ENCODE peak calls at places on chromosomes 1 and 21, in five cellular contexts. M is IMR-90, Q is H9, G is mesenchymal stem cell, Y is trophoblast cell. U is an unnamed sample.

GRCh38 chr1:17222557-17222956 is 17.6 kb downstream of the PADI1 start:
- DNase-seq in Q (no peak), M (no peak), Y (no peak), G (no peak), U (no peak)

GRCh38 chr1:189708674-189709073 is 769.0 kb downstream of the BRINP3 start:
- DNase-seq in G (no peak), M (peak; percentile 25), Q (peak; percentile 57), Y (no peak), U (no peak)

GRCh38 chr1:206587904-206588303 is 24.4 kb downstream of the EIF2D start:
- DNase-seq in Y (no peak), M (no peak), G (no peak), Q (no peak), U (no peak)

GRCh38 chr1:91548382-91549040 is 47.9 kb downstream of the CDC7 start:
- DNase-seq in G (no peak), Q (no peak), M (no peak), Y (no peak), U (no peak)

GRCh38 chr1:227891955-227892871 is 55.5 kb downstream of the WNT9A start:
- DNase-seq in Y (peak; percentile 29), M (no peak), G (no peak), Q (peak; percentile 53), U (no peak)

GRCh38 chr1:197773856-197774255 is 1.4 kb downstream of the DENND1B start:
- DNase-seq in G (peak; percentile 2), Q (no peak), Y (no peak), M (no peak), U (no peak)

GRCh38 chr21:26210614-26211013 is 40.0 kb upstream of the APP start:
- DNase-seq in Q (no peak), Y (no peak), G (no peak), M (no peak), U (no peak)

GRCh38 chr1:235601087-235601486 is 48.5 kb downstream of the GNG4 start:
- DNase-seq in Y (no peak), G (no peak), Q (peak; percentile 57), M (no peak), U (no peak)

GRCh38 chr1:173628888-173629287 is 6.2 kb upstream of the TEX50 start:
- DNase-seq in Q (no peak), Y (no peak), G (no peak), M (no peak), U (no peak)

DNA sequence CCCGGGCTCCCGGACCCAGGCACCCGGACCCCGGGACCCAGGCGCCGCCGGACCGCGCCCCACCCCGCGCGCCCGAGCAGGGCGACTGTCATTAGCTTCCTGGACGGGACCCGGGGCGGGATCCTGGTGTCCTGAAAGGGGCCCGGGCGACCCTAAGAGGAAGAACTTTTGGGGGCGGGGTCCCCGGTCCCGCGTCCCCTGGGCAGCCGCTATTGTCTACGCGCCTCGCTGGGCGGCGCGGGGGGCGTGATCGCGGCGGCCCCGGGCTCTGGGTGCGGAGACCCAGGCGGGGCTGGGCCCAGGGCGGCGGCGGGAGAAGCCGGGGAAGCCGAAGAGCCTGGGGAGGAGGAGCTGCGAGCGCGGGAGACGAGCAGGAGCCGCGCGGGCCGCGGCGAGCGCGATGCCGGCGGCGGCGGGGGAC is 465 bp downstream of the HUNK start:
- DNase-seq in Y (no peak), Q (peak; percentile 39), M (no peak), G (no peak), U (peak; percentile 56)
- H2BK120ac ChIP-seq in Y (peak overlapping the region; percentile 40), Q (no peak overlapping the region), M (no peak overlapping the region), G (no peak overlapping the region), U (peak overlapping the region; percentile 74)

DNA sequence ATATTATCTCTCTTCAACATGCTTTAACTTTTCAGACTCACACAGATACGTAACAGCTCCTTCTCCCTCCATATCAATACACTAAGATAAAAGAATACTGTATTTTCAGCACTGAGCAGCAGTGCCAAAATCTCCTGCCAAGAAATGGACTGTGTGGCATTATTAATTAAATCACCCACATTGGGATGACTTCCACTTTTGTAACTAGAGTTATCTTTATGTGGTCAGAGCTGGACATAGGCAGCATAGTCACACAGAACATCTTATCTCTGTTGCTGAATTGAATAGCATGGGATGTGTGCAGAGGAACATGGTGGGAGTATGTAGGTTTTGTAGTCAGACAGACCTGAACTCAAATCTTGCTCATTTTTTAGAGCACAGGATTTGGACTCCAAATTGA is 41.4 kb upstream of the CACYBP start:
- DNase-seq in G (no peak), Y (no peak), M (no peak), Q (no peak), U (no peak)
- H4K91ac ChIP-seq in G (no peak overlapping the region), Y (no peak overlapping the region), M (no peak overlapping the region), Q (no peak overlapping the region), U (no peak overlapping the region)

DNA sequence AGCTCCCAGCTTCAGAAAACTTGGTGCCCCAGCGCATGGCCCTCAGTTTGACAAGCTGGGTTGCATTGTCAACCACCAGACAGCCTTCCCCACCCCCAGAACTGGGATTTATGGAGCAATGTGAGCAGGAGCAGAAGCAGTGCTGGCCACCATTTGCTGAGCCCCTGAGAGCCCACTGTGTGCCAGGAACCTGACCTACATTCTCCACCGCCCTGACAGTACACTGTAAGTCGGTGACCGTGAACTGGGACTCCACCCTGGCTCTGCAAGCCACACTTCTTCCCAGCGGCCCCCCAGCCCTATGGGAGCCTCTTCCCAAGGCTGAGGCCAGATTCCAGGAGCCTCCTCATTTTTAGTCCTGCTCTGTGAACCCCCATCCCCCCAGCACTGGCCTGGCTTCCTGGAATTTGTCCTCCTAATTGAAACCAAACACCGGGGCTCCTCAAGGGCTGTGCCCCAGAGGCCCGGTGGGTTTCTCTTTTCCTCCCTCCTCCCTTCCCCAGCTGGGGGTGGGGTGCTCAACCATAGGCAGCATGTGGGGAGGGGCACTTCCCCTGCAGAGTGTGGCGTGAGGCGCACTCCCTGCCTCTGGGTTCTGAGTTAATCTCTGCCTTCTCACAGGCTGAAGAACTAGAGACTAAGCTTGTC is 67.7 kb upstream of the ACOT11 start:
- DNase-seq in Q (no peak), M (no peak), Y (no peak), G (no peak), U (no peak)
- H3K4ac ChIP-seq in Q (no peak overlapping the region), M (no peak overlapping the region), Y (no peak overlapping the region), G (peak overlapping the region; percentile 56), U (no peak overlapping the region)

DNA sequence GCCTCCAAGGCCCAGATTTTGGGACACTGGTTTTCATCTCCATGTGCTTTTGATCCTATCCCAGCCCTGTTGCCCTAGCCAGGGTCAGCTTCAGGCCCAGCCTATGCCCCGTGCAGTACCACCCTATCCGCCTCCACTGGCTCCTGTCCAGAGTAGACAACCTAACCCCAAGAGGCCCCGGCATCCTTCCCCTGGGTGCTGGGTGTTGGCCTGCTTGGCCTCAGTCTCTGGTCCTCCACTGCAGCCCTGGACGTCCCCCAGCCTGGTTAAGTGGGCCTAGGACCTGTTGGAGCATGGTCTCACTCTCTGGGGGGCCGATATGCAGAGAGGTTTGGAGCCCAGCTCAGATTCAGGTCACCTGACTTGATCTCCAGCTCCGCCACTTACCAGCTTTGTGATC is 1.6 kb downstream of the CSF3R start:
- DNase-seq in Y (no peak), M (no peak), G (no peak), Q (no peak), U (no peak)
- H2BK120ac ChIP-seq in Y (no peak overlapping the region), M (no peak overlapping the region), G (no peak overlapping the region), Q (no peak overlapping the region), U (no peak overlapping the region)

GRCh38 chr1:117783586-117784396 is 145.6 kb downstream of the GDAP2 start:
- DNase-seq in Y (no peak), G (no peak), M (no peak), Q (no peak), U (no peak)

GRCh38 chr1:117782056-117782455 is 147.4 kb downstream of the GDAP2 start:
- DNase-seq in M (no peak), G (no peak), Y (peak; percentile 88), Q (no peak), U (no peak)

GRCh38 chr1:117780981-117781475 is 148.4 kb downstream of the GDAP2 start:
- DNase-seq in G (peak; percentile 57), Q (no peak), M (peak; percentile 13), Y (peak; percentile 74), U (no peak)

GRCh38 chr1:117779364-117779763 is 150.1 kb downstream of the GDAP2 start:
- DNase-seq in Q (no peak), G (no peak), Y (no peak), M (no peak), U (no peak)
- H4K91ac ChIP-seq in Q (no peak overlapping the region), G (no peak overlapping the region), Y (no peak overlapping the region), M (no peak overlapping the region), U (no peak overlapping the region)